ENCODE peak calls at places on chromosomes 7 and 10, in nine cellular contexts. H is pancreas, X is mammary epithelial cell, O is adrenal gland, G is brain microvascular endothelial cell, U is SK-N-SH, E is psoas muscle, P is neural progenitor cell, F is H1. M is an unnamed sample.

GRCh38 chr10:22379059-22379458 is 33.8 kb downstream of the SPAG6 start:
- DNase-seq in H (no peak), X (no peak), O (no peak), G (no peak), U (no peak), E (no peak), P (no peak), F (no peak), M (no peak)

GRCh38 chr10:124745678-124746077 is 1.5 kb upstream of the FAM53B start:
- DNase-seq in H (no peak), X (peak; percentile 77), O (no peak), G (peak; percentile 35), U (peak; percentile 60), E (no peak), P (peak; percentile 46), F (no peak), M (no peak)

GRCh38 chr10:44828515-44829142 is 82.5 kb upstream of the TMEM72 start:
- DNase-seq in H (no peak), X (no peak), O (no peak), G (no peak), U (no peak), E (peak; percentile 29), P (peak; percentile 36), F (no peak), M (no peak)

GRCh38 chr7:150845471-150845870 is 6.8 kb upstream of the AOC1 start:
- DNase-seq in H (no peak), X (no peak), O (peak; percentile 28), G (no peak), U (peak; percentile 69), E (peak; percentile 30), P (peak; percentile 47), F (no peak), M (no peak)

GRCh38 chr10:132904814-132905649 is 37.3 kb downstream of the CFAP46 start:
- DNase-seq in H (no peak), X (no peak), O (no peak), G (no peak), U (no peak), E (no peak), P (no peak), F (no peak), M (no peak)

GRCh38 chr7:19024261-19024660 is 93.2 kb downstream of the TWIST1 start:
- DNase-seq in H (no peak), X (peak; percentile 45), O (no peak), G (peak; percentile 75), U (no peak), E (no peak), P (no peak), F (no peak), M (peak; percentile 4)

GRCh38 chr7:73451780-73452398 is 18.3 kb downstream of the FZD9 start:
- DNase-seq in H (no peak), X (peak; percentile 24), O (no peak), G (peak; percentile 50), U (peak; percentile 75), E (no peak), P (peak; percentile 57), F (no peak), M (no peak)

GRCh38 chr7:79401254-79401653 is 52.2 kb downstream of the MAGI2 start:
- DNase-seq in H (no peak), X (no peak), O (no peak), G (no peak), U (no peak), E (no peak), P (no peak), F (no peak), M (no peak)

GRCh38 chr7:41967156-41967555 is 264.3 kb upstream of the INHBA start:
- DNase-seq in H (no peak), X (peak; percentile 46), O (no peak), G (no peak), U (no peak), E (no peak), P (no peak), F (no peak), M (no peak)

GRCh38 chr10:35416628-35417625 is 80.6 kb downstream of the CCNY start:
- DNase-seq in H (no peak), X (no peak), O (no peak), G (no peak), U (no peak), E (no peak), P (peak; percentile 36), F (no peak), M (no peak)

GRCh38 chr7:143479055-143479766 is 1.5 kb downstream of the TAS2R41 start:
- DNase-seq in H (no peak), X (no peak), O (no peak), G (no peak), U (no peak), E (no peak), P (no peak), F (no peak), M (no peak)

GRCh38 chr10:103709341-103709920 is 145.9 kb downstream of the SH3PXD2A start:
- DNase-seq in H (no peak), X (peak; percentile 84), O (no peak), G (peak; percentile 44), U (no peak), E (no peak), P (no peak), F (no peak), M (peak; percentile 63)

GRCh38 chr10:61029411-61029810 is 85.4 kb upstream of the RHOBTB1 start:
- DNase-seq in H (no peak), X (peak; percentile 28), O (no peak), G (no peak), U (no peak), E (no peak), P (no peak), F (no peak), M (no peak)

GRCh38 chr7:131012477-131013031 is 278.5 kb upstream of the KLF14 start:
- DNase-seq in H (no peak), X (no peak), O (no peak), G (no peak), U (no peak), E (no peak), P (no peak), F (no peak), M (no peak)

GRCh38 chr10:45470098-45471012 is 96.3 kb downstream of the ALOX5 start:
- DNase-seq in H (no peak), X (peak; percentile 34), O (no peak), G (peak; percentile 8), U (peak; percentile 40), E (no peak), P (no peak), F (no peak), M (no peak)

GRCh38 chr7:26171601-26172000 is 19.6 kb downstream of the NFE2L3 start:
- DNase-seq in H (no peak), X (no peak), O (no peak), G (no peak), U (no peak), E (no peak), P (no peak), F (no peak), M (no peak)

GRCh38 chr7:2613926-2614613 is 17.7 kb upstream of the TTYH3 start:
- DNase-seq in H (no peak), X (no peak), O (peak; percentile 86), G (no peak), U (peak; percentile 77), E (peak; percentile 87), P (no peak), F (no peak), M (no peak)
- H3K4me3 ChIP-seq in H (no peak overlapping the region), X (no peak overlapping the region), O (no peak overlapping the region), G (no peak overlapping the region), U (no peak overlapping the region), E (peak overlapping the region; percentile 37), P (no peak overlapping the region), F (no peak overlapping the region), M (no peak overlapping the region)

DNA sequence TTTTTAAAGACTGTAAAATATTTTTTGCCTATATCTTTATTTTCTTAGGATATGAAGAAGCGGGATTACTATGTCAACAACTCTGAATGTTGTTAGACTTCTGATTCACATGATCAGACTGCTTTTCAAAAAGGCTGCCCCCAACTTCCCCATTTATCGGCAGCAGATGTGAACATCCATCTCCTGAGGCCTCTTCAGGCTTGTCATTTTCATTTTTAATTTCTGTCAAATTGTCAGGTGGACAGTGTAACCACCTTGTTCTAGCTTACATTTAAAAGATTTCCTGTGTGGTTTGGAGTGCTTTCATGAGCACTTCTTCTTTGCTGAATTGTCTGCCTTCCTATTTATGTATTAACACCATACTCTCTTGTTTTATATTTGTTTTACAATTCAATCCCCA is 78.8 kb upstream of the GSDME start:
- DNase-seq in H (no peak), X (no peak), O (no peak), G (no peak), U (no peak), E (no peak), P (no peak), F (no peak), M (no peak)
- H3K36me3 ChIP-seq in H (no peaks in the 10 kb centered on the region), X (peaks cover 17% of the 10 kb centered on the region), O (no peaks in the 10 kb centered on the region), G (peaks cover 12% of the 10 kb centered on the region), U (peaks cover 49% of the 10 kb centered on the region), E (no peaks in the 10 kb centered on the region), P (no peaks in the 10 kb centered on the region), F (no peaks in the 10 kb centered on the region), M (peaks cover 1% of the 10 kb centered on the region)

GRCh38 chr10:68897336-68897741 is 3.8 kb upstream of the DDX50 start:
- DNase-seq in H (peak; percentile 46), X (peak; percentile 54), O (peak; percentile 67), G (peak; percentile 70), U (peak; percentile 64), E (no peak), P (peak; percentile 84), F (peak; percentile 59), M (peak; percentile 23)
- TF ChIP-seq CTCF in H (no peak), X (peak; percentile 55), O (peak; percentile 68), G (peak; percentile 67), U (peak; percentile 77), E (peak; percentile 68), P (peak; percentile 76), F (no peak), M (peak; percentile 41)

GRCh38 chr7:70920886-70921285 is 211.1 kb upstream of the GALNT17 start:
- DNase-seq in H (no peak), X (no peak), O (no peak), G (no peak), U (no peak), E (no peak), P (no peak), F (no peak), M (no peak)

GRCh38 chr7:70919491-70920073 is 212.4 kb upstream of the GALNT17 start:
- DNase-seq in H (no peak), X (no peak), O (no peak), G (no peak), U (no peak), E (no peak), P (no peak), F (no peak), M (no peak)

GRCh38 chr7:70925411-70926115 is 206.4 kb upstream of the GALNT17 start:
- DNase-seq in H (no peak), X (no peak), O (no peak), G (no peak), U (no peak), E (no peak), P (peak; percentile 81), F (peak; percentile 61), M (no peak)

DNA sequence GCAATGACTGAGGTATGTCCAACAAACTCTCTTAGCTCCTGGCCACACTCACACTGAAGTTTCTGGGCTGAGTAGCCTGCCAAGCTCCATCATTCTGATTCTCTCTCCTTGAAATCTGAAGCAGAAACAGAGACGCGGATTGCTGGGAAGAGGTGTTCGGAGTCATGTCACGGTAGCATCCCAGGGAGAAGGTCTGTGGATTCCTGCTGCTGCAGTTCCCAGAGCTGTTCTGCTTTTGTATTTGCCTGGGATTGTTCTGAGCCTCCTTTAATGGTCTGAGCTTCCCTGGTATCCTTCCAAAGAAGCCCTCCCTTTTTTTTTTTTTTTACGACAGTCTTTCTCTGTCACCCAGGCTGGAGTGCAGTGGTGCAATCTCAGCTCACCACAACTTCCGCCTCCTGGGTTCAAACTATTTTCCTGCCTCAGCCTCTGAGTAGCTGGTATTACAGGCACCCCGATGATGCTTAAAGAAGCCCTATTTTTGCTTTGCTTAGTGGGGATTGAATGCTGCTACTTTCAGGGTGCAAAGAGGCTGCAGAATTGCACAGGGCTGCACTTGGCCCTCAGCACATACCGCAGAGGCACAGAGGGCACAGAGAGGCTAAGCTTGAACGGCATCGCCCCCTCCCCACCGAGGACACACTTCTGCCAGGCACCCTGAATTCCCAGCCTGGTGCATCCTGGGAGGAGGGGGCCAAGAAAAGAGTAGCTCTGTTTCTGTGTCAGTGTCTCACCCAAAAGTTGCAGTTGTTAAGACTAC is 208.7 kb upstream of the GALNT17 start:
- DNase-seq in H (no peak), X (no peak), O (no peak), G (no peak), U (no peak), E (no peak), P (peak; percentile 40), F (no peak), M (no peak)
- H3K4me3 ChIP-seq in H (no peak overlapping the region), X (no peak overlapping the region), O (no peak overlapping the region), G (no peak overlapping the region), U (no peak overlapping the region), E (no peak overlapping the region), P (no peak overlapping the region), F (no peak overlapping the region), M (no peak overlapping the region)